ENCODE peak calls at places on chromosome 3, in ten cellular contexts. E, N, B, S, Q, W, D, Z, C and P are unnamed samples.

GRCh38 chr3:197795200-197795599 is 4.1 kb downstream of the LRCH3 start:
- DNase-seq in W (peak), B (no peak), C (no peak), Q (no peak), N (no peak), S (no peak), D (no peak), Z (no peak), E (no peak), P (no peak)

GRCh38 chr3:106428565-106428994 is 559.8 kb upstream of the CBLB start:
- DNase-seq in S (peak), W (peak), Q (peak), B (no peak), N (no peak), D (no peak), C (no peak), Z (no peak), E (no peak), P (no peak)

GRCh38 chr3:30704931-30705890 is 98.8 kb downstream of the TGFBR2 start:
- DNase-seq in S (peak), C (no peak), Q (no peak), N (no peak), B (no peak), E (no peak), D (no peak), W (no peak), Z (no peak), P (no peak)

GRCh38 chr3:129121016-129121791 is 400 bp downstream of the RAB43 start:
- DNase-seq in Q (no peak), Z (peak), B (no peak), N (peak), E (peak), W (no peak), C (peak), S (no peak), D (peak), P (peak)

GRCh38 chr3:146223401-146224373 is 27.2 kb downstream of the PLSCR4 start:
- DNase-seq in S (no peak), D (no peak), E (no peak), Z (no peak), W (no peak), Q (no peak), C (no peak), B (no peak), N (no peak), P (no peak)

GRCh38 chr3:63228677-63229076 is 49.4 kb upstream of the SYNPR start:
- DNase-seq in Q (no peak), N (peak), B (peak), S (peak), W (peak), E (no peak), C (no peak), D (peak), Z (peak), P (no peak)

GRCh38 chr3:171565671-171566070 is 105.5 kb upstream of the TNIK start:
- DNase-seq in C (no peak), D (no peak), S (no peak), Q (no peak), Z (no peak), B (no peak), N (no peak), W (peak), E (no peak), P (no peak)

GRCh38 chr3:17140670-17141505 is 256.1 kb downstream of the PLCL2 start:
- DNase-seq in S (no peak), B (no peak), W (no peak), Z (peak), C (no peak), D (no peak), Q (no peak), E (no peak), N (no peak), P (no peak)

GRCh38 chr3:169623971-169624370 is 39.5 kb downstream of the MECOM start:
- DNase-seq in C (no peak), N (no peak), Z (no peak), B (no peak), E (no peak), D (no peak), S (no peak), W (no peak), Q (no peak), P (no peak)

GRCh38 chr3:51389423-51390183 is 1.5 kb upstream of the RBM15B start:
- DNase-seq in W (no peak), B (peak), C (peak), Q (no peak), D (peak), N (peak), E (peak), Z (peak), S (peak), P (no peak)

GRCh38 chr3:158205324-158205723 is 95.4 kb downstream of the RSRC1 start:
- DNase-seq in Z (no peak), D (no peak), N (no peak), Q (no peak), C (no peak), B (no peak), E (no peak), W (no peak), S (no peak), P (no peak)

GRCh38 chr3:197501879-197502620 is 53.7 kb downstream of the BDH1 start:
- DNase-seq in D (no peak), B (peak), N (peak), Z (peak), E (no peak), Q (peak), W (no peak), S (peak), C (no peak), P (no peak)

GRCh38 chr3:42960282-42960681 is 18.8 kb upstream of the GASK1A start:
- DNase-seq in B (no peak), Z (no peak), E (no peak), W (no peak), N (peak), D (no peak), S (no peak), Q (no peak), C (no peak), P (no peak)

GRCh38 chr3:197847866-197848401 is 56.9 kb downstream of the LRCH3 start:
- DNase-seq in Q (no peak), C (peak), Z (peak), W (no peak), E (no peak), B (peak), N (no peak), D (peak), S (no peak), P (no peak)

GRCh38 chr3:148948913-148949657 is 42.3 kb upstream of the GYG1 start:
- DNase-seq in Z (no peak), B (no peak), S (no peak), Q (no peak), C (no peak), D (no peak), W (no peak), E (no peak), N (no peak), P (no peak)

GRCh38 chr3:54047568-54047967 is 74.8 kb upstream of the CACNA2D3 start:
- DNase-seq in D (no peak), B (no peak), S (no peak), Q (no peak), C (no peak), W (no peak), N (no peak), Z (no peak), E (no peak), P (no peak)

GRCh38 chr3:16334909-16335308 is 69.9 kb downstream of the OXNAD1 start:
- DNase-seq in Z (no peak), Q (no peak), B (no peak), N (no peak), C (no peak), D (no peak), E (no peak), W (peak), S (no peak), P (no peak)

GRCh38 chr3:13174011-13174802 is 101.0 kb upstream of the IQSEC1 start:
- DNase-seq in E (no peak), N (no peak), Z (no peak), S (no peak), W (no peak), B (no peak), D (no peak), Q (no peak), C (no peak), P (no peak)

GRCh38 chr3:105414841-105415240 is 48.1 kb downstream of the ALCAM start:
- DNase-seq in N (no peak), Q (no peak), E (no peak), S (no peak), W (no peak), D (no peak), C (no peak), B (no peak), Z (no peak), P (no peak)

GRCh38 chr3:189508784-189509489 is 122.3 kb upstream of the TP63 start:
- DNase-seq in N (no peak), D (no peak), C (no peak), B (no peak), S (no peak), Z (no peak), W (no peak), Q (no peak), E (no peak), P (no peak)

GRCh38 chr3:171379281-171379680 is 80.9 kb downstream of the TNIK start:
- DNase-seq in S (peak), D (no peak), W (peak), E (no peak), N (no peak), B (no peak), Z (no peak), Q (no peak), C (no peak), P (no peak)

GRCh38 chr3:149086232-149086988 is at the start of gene HLTF:
- DNase-seq in B (peak), Q (peak), C (peak), S (peak), Z (peak), N (peak), D (peak), E (peak), W (peak), P (peak)

GRCh38 chr3:47016934-47017435 is 37.5 kb downstream of the NBEAL2 start:
- DNase-seq in D (no peak), C (peak), Z (peak), N (no peak), S (no peak), B (peak), E (no peak), W (peak), Q (peak), P (peak)

GRCh38 chr3:30723211-30723610 is 116.8 kb downstream of the TGFBR2 start:
- DNase-seq in D (no peak), Z (no peak), E (no peak), S (no peak), C (no peak), Q (no peak), W (no peak), B (no peak), N (no peak), P (no peak)

GRCh38 chr3:64432870-64433269 is 207.6 kb upstream of the PRICKLE2 start:
- DNase-seq in D (no peak), B (no peak), E (no peak), Q (no peak), C (no peak), W (no peak), S (no peak), Z (no peak), N (no peak), P (no peak)

GRCh38 chr3:51637941-51638471 is 33.0 kb upstream of the TEX264 start:
- DNase-seq in B (peak), E (no peak), S (peak), W (peak), D (peak), Z (peak), N (peak), C (no peak), Q (no peak), P (no peak)

GRCh38 chr3:187775549-187775948 is 30.3 kb upstream of the BCL6 start:
- DNase-seq in Z (no peak), C (no peak), N (no peak), B (no peak), W (no peak), D (no peak), S (no peak), Q (no peak), E (no peak), P (no peak)

GRCh38 chr3:189355481-189356201 is 183.9 kb downstream of the TPRG1 start:
- DNase-seq in W (peak), S (peak), Q (no peak), N (peak), B (no peak), E (no peak), D (no peak), Z (no peak), C (peak), P (no peak)

GRCh38 chr3:188286087-188286513 is 132.1 kb downstream of the LPP start:
- DNase-seq in Q (no peak), E (no peak), W (peak), N (no peak), S (no peak), D (no peak), C (no peak), Z (no peak), B (no peak), P (no peak)

GRCh38 chr3:9727041-9727595 is 4.4 kb upstream of the BRPF1 start:
- DNase-seq in D (peak), S (no peak), B (no peak), Q (no peak), W (no peak), E (no peak), C (peak), N (peak), Z (peak), P (no peak)

GRCh38 chr3:148006508-148006907 is 597.3 kb downstream of the ZIC1 start:
- DNase-seq in Z (no peak), E (no peak), D (no peak), C (no peak), B (no peak), W (peak), S (no peak), N (peak), Q (no peak), P (no peak)

GRCh38 chr3:99365979-99366378 is 272.4 kb upstream of the COL8A1 start:
- DNase-seq in D (no peak), E (no peak), Z (no peak), N (no peak), C (no peak), W (no peak), B (no peak), S (no peak), Q (no peak), P (no peak)

GRCh38 chr3:138890555-138891187 is 55.9 kb upstream of the PIK3CB start:
- DNase-seq in D (peak), C (no peak), N (no peak), Q (no peak), B (peak), S (no peak), Z (peak), E (no peak), W (no peak), P (no peak)

GRCh38 chr3:52092291-52092660 is 35.9 kb upstream of the DUSP7 start:
- DNase-seq in B (no peak), E (no peak), C (no peak), D (no peak), Z (no peak), Q (peak), S (no peak), N (no peak), W (no peak), P (no peak)

GRCh38 chr3:47536967-47537366 is 23.5 kb upstream of the ELP6 start:
- DNase-seq in C (no peak), D (no peak), N (no peak), B (no peak), Z (no peak), S (no peak), E (no peak), Q (no peak), W (no peak), P (no peak)

GRCh38 chr3:119329551-119329950 is 35.4 kb downstream of the ARHGAP31 start:
- DNase-seq in D (no peak), W (no peak), E (peak), B (no peak), S (no peak), N (no peak), Q (no peak), C (no peak), Z (no peak), P (no peak)

GRCh38 chr3:22908974-22909507 is 294.1 kb upstream of the UBE2E2 start:
- DNase-seq in D (no peak), Z (no peak), W (no peak), C (no peak), N (peak), E (no peak), Q (no peak), S (no peak), B (no peak), P (no peak)
- TF ChIP-seq CTCF in D (no peak), Z (no peak), W (no peak), C (no peak), N (peak), E (no peak), Q (no peak), S (no peak), B (no peak), P (no peak)

DNA sequence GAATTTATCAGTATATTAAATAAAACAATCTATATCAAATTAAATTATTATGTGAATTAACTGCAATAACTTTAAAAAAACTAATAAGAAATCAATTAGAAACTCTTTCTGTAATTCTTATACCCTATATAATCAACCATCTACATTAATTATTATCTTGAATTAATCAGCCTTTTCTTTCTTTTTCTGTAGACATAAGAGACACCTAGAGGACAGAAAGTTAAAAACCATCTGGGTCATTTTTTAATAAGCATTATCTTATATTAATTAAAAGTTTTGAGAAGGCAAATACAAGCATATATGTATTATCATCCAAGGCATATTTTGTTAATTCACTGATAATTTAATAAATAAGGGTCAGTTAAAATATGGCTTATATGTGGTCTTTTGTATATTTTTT is 24.2 kb upstream of the SLC25A26 start:
- DNase-seq in W (no peak), Z (no peak), S (no peak), E (no peak), B (no peak), Q (no peak), C (no peak), D (no peak), N (no peak), P (no peak)
- TF ChIP-seq CTCF in W (no peak), Z (peak), S (no peak), E (peak), B (no peak), Q (no peak), C (no peak), D (no peak), N (no peak), P (no peak)

GRCh38 chr3:114408763-114409162 is 114.9 kb downstream of the TIGIT start:
- DNase-seq in B (no peak), D (no peak), Q (no peak), E (no peak), N (peak), C (no peak), Z (no peak), S (no peak), W (no peak), P (no peak)

GRCh38 chr3:114406286-114406685 is 112.5 kb downstream of the TIGIT start:
- DNase-seq in E (no peak), B (no peak), C (no peak), S (no peak), D (no peak), N (no peak), Z (no peak), W (peak), Q (no peak), P (no peak)

GRCh38 chr3:114405202-114405601 is 111.4 kb downstream of the TIGIT start:
- DNase-seq in E (no peak), B (peak), S (no peak), Z (peak), Q (no peak), W (no peak), C (no peak), N (no peak), D (peak), P (no peak)

GRCh38 chr3:114404590-114404989 is 110.8 kb downstream of the TIGIT start:
- DNase-seq in Q (no peak), B (no peak), Z (no peak), D (no peak), N (no peak), E (no peak), C (no peak), S (no peak), W (no peak), P (no peak)

GRCh38 chr3:114406922-114407321 is 113.1 kb downstream of the TIGIT start:
- DNase-seq in B (no peak), C (no peak), Q (no peak), E (no peak), S (no peak), W (no peak), D (no peak), N (no peak), Z (no peak), P (no peak)
- TF ChIP-seq CTCF in B (no peak), C (no peak), Q (no peak), E (no peak), S (no peak), W (no peak), D (no peak), N (no peak), Z (no peak), P (no peak)

DNA sequence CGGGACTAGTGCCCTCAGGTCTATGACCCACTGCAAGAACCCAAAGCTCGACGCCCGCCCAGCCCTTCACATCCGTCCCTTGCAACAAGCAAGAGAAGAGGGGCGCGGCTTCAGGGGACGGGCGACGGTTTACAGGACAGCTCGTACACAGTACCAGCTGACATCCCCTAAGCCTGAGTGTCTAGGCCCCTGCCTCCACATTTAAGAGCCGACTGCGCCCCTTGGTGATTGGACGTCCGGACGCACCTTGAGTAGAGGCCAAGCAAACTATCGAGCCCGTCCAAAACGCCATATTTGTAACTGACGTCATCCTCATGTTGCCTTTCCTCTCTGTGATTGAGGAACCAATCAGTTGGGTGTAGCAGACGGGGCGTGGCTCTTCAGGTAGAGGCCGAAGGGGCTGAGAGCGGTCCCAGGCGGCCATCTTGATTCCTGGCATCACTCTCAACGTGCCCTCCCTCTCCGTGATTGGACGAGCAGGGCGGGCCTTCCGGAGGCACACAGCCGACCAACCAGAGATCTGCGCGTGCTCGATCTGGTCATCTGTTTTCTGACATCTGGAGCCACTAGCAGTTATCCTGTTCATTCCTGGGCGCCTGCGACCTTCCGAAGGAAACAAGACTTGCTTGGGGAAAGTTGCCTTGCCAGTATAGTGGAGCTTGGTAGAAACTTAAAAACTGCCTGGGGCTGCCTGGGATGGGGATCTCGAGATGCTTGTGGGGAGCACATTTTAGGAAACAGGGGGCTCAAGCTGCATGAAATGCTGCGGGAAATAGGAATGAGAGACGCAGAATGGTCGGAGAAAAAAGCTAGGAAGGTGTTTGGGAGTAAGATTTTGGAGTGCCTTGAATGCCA is 4.0 kb upstream of the RPL14 start:
- DNase-seq in S (peak), N (peak), W (peak), E (peak), C (peak), B (peak), Q (peak), D (peak), Z (peak), P (peak)
- TF ChIP-seq CTCF in S (no peak), N (peak), W (no peak), E (no peak), C (no peak), B (no peak), Q (no peak), D (peak), Z (no peak), P (no peak)

GRCh38 chr3:127637546-127637945 is 8.6 kb downstream of the PODXL2 start:
- DNase-seq in S (no peak), D (no peak), N (no peak), C (no peak), W (peak), Z (peak), B (no peak), Q (no peak), E (no peak), P (no peak)
- TF ChIP-seq CTCF in S (no peak), D (no peak), N (no peak), C (no peak), W (no peak), Z (no peak), B (no peak), Q (no peak), E (no peak), P (no peak)